ENCODE peak calls at places on chromosomes 3 and 15, in nine cellular contexts. I is fibroblast of pulmonary artery; P is A549; V is AG04450; Z is cardiac muscle cell; B is CD8-positive, alpha-beta T cell; C is SK-N-SH; G is fibroblast of lung; E is uterus. Q is an unnamed sample.

GRCh38 chr3:170864525-170865208 is 5.3 kb downstream of the RPL22L1 start:
- DNase-seq in I (no peak), P (no peak), V (no peak), Z (no peak), B (no peak), C (no peak), G (peak; percentile 22), E (no peak), Q (no peak)

GRCh38 chr3:129087138-129087702 is 26.6 kb downstream of the GP9 start:
- DNase-seq in I (peak; percentile 39), P (no peak), V (no peak), Z (peak; percentile 21), B (no peak), C (no peak), G (peak; percentile 48), E (peak; percentile 67), Q (no peak)

GRCh38 chr3:35664460-35664919 is 25.2 kb downstream of the ARPP21 start:
- DNase-seq in I (peak; percentile 87), P (no peak), V (peak; percentile 20), Z (peak; percentile 81), B (no peak), C (peak; percentile 32), G (peak; percentile 87), E (peak; percentile 15), Q (no peak)

GRCh38 chr3:42010530-42010929 is 48.6 kb upstream of the ULK4 start:
- DNase-seq in I (no peak), P (no peak), V (no peak), Z (no peak), B (no peak), C (no peak), G (no peak), E (no peak), Q (no peak)

GRCh38 chr3:156218353-156218744 is 98.0 kb downstream of the KCNAB1 start:
- DNase-seq in I (no peak), P (no peak), V (no peak), Z (no peak), B (no peak), C (no peak), G (peak; percentile 52), E (no peak), Q (no peak)

GRCh38 chr3:83934208-83935150 is 1024.3 kb upstream of the CADM2 start:
- DNase-seq in I (no peak), P (no peak), V (no peak), Z (peak; percentile 0), B (no peak), C (no peak), G (peak; percentile 70), E (no peak), Q (no peak)

GRCh38 chr3:45435961-45436360 is 47.6 kb downstream of the LARS2 start:
- DNase-seq in I (no peak), P (no peak), V (no peak), Z (no peak), B (no peak), C (no peak), G (no peak), E (no peak), Q (no peak)

GRCh38 chr15:99433757-99434211 is 132.0 kb upstream of the MEF2A start:
- DNase-seq in I (no peak), P (no peak), V (no peak), Z (no peak), B (no peak), C (no peak), G (no peak), E (no peak), Q (no peak)

GRCh38 chr3:39234705-39235104 is 42.3 kb upstream of the XIRP1 start:
- DNase-seq in I (no peak), P (no peak), V (no peak), Z (no peak), B (peak; percentile 22), C (no peak), G (no peak), E (no peak), Q (no peak)

GRCh38 chr3:153038779-153039178 is 123.2 kb upstream of the RAP2B start:
- DNase-seq in I (no peak), P (no peak), V (no peak), Z (no peak), B (no peak), C (no peak), G (peak; percentile 34), E (no peak), Q (no peak)

GRCh38 chr3:146156060-146156459 is 4.9 kb downstream of the PLOD2 start:
- DNase-seq in I (no peak), P (no peak), V (no peak), Z (no peak), B (no peak), C (no peak), G (no peak), E (no peak), Q (no peak)

GRCh38 chr15:41937568-41937923 is 34.8 kb downstream of the EHD4 start:
- DNase-seq in I (no peak), P (no peak), V (no peak), Z (no peak), B (no peak), C (no peak), G (no peak), E (no peak), Q (no peak)

DNA sequence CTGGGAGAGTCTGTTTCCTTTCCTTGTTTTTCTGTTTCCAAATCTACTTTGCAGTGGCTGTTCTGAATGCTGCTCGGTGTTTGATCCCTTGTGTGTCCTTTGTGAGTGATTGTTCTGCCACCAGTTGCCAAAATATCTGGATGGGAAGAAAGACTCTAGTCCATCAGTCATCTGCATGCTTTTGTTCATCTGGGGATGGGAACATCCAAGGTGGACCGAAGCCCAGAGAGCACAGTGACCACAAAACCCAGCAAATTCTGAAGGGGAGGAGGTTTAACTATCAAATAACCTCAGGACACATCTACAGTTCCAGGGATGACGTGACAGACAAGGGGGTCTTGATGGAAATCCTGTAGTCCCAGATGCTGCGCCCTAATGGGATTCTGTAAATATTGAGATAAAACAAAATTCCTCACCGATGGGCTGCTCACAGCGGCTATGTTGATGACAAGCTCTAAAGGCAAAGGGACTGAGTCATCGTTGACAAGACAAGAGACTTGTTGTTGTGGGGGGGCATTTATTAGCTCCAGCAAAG is 199.7 kb upstream of the WNT5A start:
- DNase-seq in I (no peak), P (no peak), V (no peak), Z (peak; percentile 10), B (no peak), C (no peak), G (peak; percentile 80), E (no peak), Q (no peak)
- H3K4me3 ChIP-seq in I (no peak overlapping the region), P (no peak overlapping the region), V (no peak overlapping the region), Z (no peak overlapping the region), B (no peak overlapping the region), C (no peak overlapping the region), G (no peak overlapping the region), E (no peak overlapping the region), Q (no peak overlapping the region)

DNA sequence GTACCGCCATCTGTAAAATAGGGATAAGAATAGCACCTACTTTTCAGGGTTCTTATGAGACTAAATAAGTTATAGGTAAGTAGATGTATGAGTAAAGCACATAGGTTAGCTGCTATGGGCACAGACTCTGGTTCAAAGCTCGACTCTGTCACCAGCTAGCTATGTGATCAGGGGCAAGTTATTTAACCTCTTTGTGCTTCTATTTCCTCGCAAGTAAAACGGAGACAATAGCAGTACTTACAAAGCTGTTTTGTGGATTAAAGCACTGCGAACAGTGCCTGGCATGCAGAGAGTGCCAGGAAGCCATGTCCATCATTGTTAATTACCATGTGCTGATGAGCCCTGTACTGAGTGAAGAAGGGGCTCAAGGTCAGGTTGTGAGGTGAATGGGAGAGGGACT is 1.9 kb downstream of the LAMP3 start:
- DNase-seq in I (no peak), P (no peak), V (no peak), Z (no peak), B (no peak), C (no peak), G (no peak), E (no peak), Q (no peak)
- H3K4me3 ChIP-seq in I (no peak overlapping the region), P (no peak overlapping the region), V (no peak overlapping the region), Z (no peak overlapping the region), B (no peak overlapping the region), C (no peak overlapping the region), G (no peak overlapping the region), E (no peak overlapping the region), Q (no peak overlapping the region)

GRCh38 chr15:58870451-58870850 is 63.0 kb downstream of the SLTM start:
- DNase-seq in I (peak; percentile 63), P (no peak), V (no peak), Z (peak; percentile 70), B (no peak), C (no peak), G (no peak), E (no peak), Q (no peak)

GRCh38 chr15:58862326-58862725 is 71.2 kb downstream of the SLTM start:
- DNase-seq in I (no peak), P (no peak), V (no peak), Z (no peak), B (no peak), C (peak; percentile 33), G (no peak), E (no peak), Q (no peak)

GRCh38 chr15:58867926-58868325 is 65.6 kb downstream of the SLTM start:
- DNase-seq in I (no peak), P (no peak), V (no peak), Z (no peak), B (no peak), C (no peak), G (no peak), E (no peak), Q (no peak)

GRCh38 chr15:58864602-58865419 is 68.7 kb downstream of the SLTM start:
- DNase-seq in I (peak; percentile 33), P (no peak), V (no peak), Z (peak; percentile 76), B (no peak), C (peak; percentile 27), G (peak; percentile 23), E (peak; percentile 35), Q (no peak)

DNA sequence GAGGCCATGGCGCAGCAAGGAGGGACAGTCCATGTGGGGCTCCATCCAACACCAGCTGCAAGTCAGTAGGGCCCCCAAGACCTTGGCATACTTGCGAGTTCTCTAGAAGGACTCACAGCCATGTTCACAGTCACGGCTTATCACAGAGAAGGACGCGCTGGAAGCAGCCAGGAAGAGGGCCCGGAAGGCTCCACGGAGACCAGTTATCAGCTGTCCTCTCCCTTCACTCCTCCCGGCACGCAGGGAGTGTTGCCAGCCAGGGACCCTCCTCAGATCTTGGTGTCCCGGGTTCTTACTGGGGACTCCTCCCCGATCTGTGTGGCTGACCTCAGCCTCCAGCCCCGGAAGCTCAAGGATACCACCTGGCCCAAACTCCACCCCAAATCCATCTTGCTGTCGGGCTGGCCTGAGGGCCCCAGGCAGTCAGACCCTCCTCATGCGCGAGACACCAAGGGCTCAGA is 68.0 kb downstream of the SLTM start:
- DNase-seq in I (peak; percentile 23), P (no peak), V (no peak), Z (peak; percentile 51), B (no peak), C (no peak), G (no peak), E (no peak), Q (no peak)
- H3K4me3 ChIP-seq in I (peak overlapping the region; percentile 35), P (no peak overlapping the region), V (peak overlapping the region; percentile 31), Z (no peak overlapping the region), B (no peak overlapping the region), C (no peak overlapping the region), G (no peak overlapping the region), E (peak overlapping the region; percentile 12), Q (no peak overlapping the region)

DNA sequence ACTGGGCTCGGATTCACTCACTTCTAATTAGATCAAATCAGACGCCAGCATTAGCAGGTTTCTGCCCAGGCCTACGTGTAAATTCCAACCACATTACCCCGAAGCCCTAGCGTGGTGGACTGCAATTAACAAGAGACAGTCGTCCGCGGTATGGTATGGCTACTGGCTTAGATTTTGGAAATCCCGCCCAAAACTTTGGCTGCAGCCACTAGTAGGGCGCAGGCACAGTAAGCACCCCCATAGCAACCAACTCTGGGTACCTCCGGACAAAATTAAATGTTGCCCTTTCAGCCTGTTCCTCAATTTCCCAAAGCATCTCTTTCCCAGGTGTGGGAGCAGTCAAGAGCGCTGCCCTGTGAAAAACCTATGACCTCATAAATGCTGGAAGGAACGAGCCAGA is 732 bp downstream of the RARRES1 start:
- DNase-seq in I (no peak), P (no peak), V (no peak), Z (no peak), B (no peak), C (no peak), G (peak; percentile 39), E (no peak), Q (no peak)
- H3K4me3 ChIP-seq in I (peak overlapping the region; percentile 59), P (peak overlapping the region; percentile 72), V (peak overlapping the region; percentile 59), Z (peak overlapping the region; percentile 60), B (peak overlapping the region; percentile 48), C (no peak overlapping the region), G (peak overlapping the region; percentile 51), E (peak overlapping the region; percentile 39), Q (peak overlapping the region; percentile 30)

Q was measured in naive thymus-derived CD4-positive, alpha-beta T cell.